ENCODE peak calls at places on chromosome 21, in nine cellular contexts. One of them, this sample, is unnamed.

GRCh38 chr21:28516996-28517592 is 475.6 kb downstream of the LTN1 start:
- DNase-seq in thoracic aorta: no peak
- DNase-seq in fibroblast of pulmonary artery: peak; percentile 57
- DNase-seq in H7: peak; percentile 52
- DNase-seq in body of pancreas: peak; percentile 77
- DNase-seq in cardiac fibroblast: peak; percentile 65
- DNase-seq in lung: peak; percentile 39
- DNase-seq in left ventricle myocardium inferior: peak; percentile 64
- DNase-seq in CD8-positive, alpha-beta T cell: peak; percentile 35
- DNase-seq in this sample: peak; percentile 67

GRCh38 chr21:29256125-29256895 is 42.4 kb upstream of the BACH1 start:
- DNase-seq in lung: no peak
- DNase-seq in cardiac fibroblast: peak; percentile 60
- DNase-seq in thoracic aorta: no peak
- DNase-seq in left ventricle myocardium inferior: no peak
- DNase-seq in H7: no peak
- DNase-seq in CD8-positive, alpha-beta T cell: no peak
- DNase-seq in fibroblast of pulmonary artery: no peak
- DNase-seq in body of pancreas: no peak
- DNase-seq in this sample: no peak

GRCh38 chr21:28229811-28230210 is 762.9 kb downstream of the LTN1 start:
- DNase-seq in H7: no peak
- DNase-seq in lung: no peak
- DNase-seq in body of pancreas: no peak
- DNase-seq in fibroblast of pulmonary artery: peak; percentile 91
- DNase-seq in left ventricle myocardium inferior: no peak
- DNase-seq in cardiac fibroblast: peak; percentile 87
- DNase-seq in CD8-positive, alpha-beta T cell: no peak
- DNase-seq in thoracic aorta: no peak
- DNase-seq in this sample: no peak

GRCh38 chr21:40534886-40535285 is 312.1 kb downstream of the DSCAM start:
- DNase-seq in lung: no peak
- DNase-seq in CD8-positive, alpha-beta T cell: no peak
- DNase-seq in fibroblast of pulmonary artery: no peak
- DNase-seq in cardiac fibroblast: no peak
- DNase-seq in thoracic aorta: no peak
- DNase-seq in body of pancreas: no peak
- DNase-seq in H7: no peak
- DNase-seq in left ventricle myocardium inferior: no peak
- DNase-seq in this sample: no peak

GRCh38 chr21:26965091-26965566 is 1.8 kb downstream of the ADAMTS5 start:
- DNase-seq in thoracic aorta: no peak
- DNase-seq in cardiac fibroblast: no peak
- DNase-seq in lung: no peak
- DNase-seq in H7: peak; percentile 5
- DNase-seq in left ventricle myocardium inferior: no peak
- DNase-seq in fibroblast of pulmonary artery: no peak
- DNase-seq in CD8-positive, alpha-beta T cell: no peak
- DNase-seq in body of pancreas: no peak
- DNase-seq in this sample: no peak

GRCh38 chr21:37829447-37829846 is 86.8 kb downstream of the KCNJ6 start:
- DNase-seq in cardiac fibroblast: peak; percentile 63
- DNase-seq in H7: no peak
- DNase-seq in CD8-positive, alpha-beta T cell: no peak
- DNase-seq in left ventricle myocardium inferior: no peak
- DNase-seq in thoracic aorta: no peak
- DNase-seq in fibroblast of pulmonary artery: peak; percentile 17
- DNase-seq in lung: no peak
- DNase-seq in body of pancreas: peak; percentile 26
- DNase-seq in this sample: no peak

GRCh38 chr21:14271053-14271452 is 55.1 kb downstream of the RBM11 start:
- DNase-seq in body of pancreas: no peak
- DNase-seq in H7: no peak
- DNase-seq in cardiac fibroblast: no peak
- DNase-seq in fibroblast of pulmonary artery: no peak
- DNase-seq in left ventricle myocardium inferior: no peak
- DNase-seq in CD8-positive, alpha-beta T cell: no peak
- DNase-seq in lung: no peak
- DNase-seq in thoracic aorta: no peak
- DNase-seq in this sample: no peak

GRCh38 chr21:20377250-20377649 is 621.0 kb upstream of the NCAM2 start:
- DNase-seq in lung: no peak
- DNase-seq in thoracic aorta: no peak
- DNase-seq in body of pancreas: no peak
- DNase-seq in fibroblast of pulmonary artery: no peak
- DNase-seq in CD8-positive, alpha-beta T cell: no peak
- DNase-seq in cardiac fibroblast: no peak
- DNase-seq in H7: no peak
- DNase-seq in left ventricle myocardium inferior: no peak
- DNase-seq in this sample: no peak

GRCh38 chr21:41373253-41373652 is 11.4 kb downstream of the MX2 start:
- DNase-seq in H7: no peak
- DNase-seq in cardiac fibroblast: no peak
- DNase-seq in fibroblast of pulmonary artery: no peak
- DNase-seq in lung: no peak
- DNase-seq in left ventricle myocardium inferior: no peak
- DNase-seq in body of pancreas: no peak
- DNase-seq in CD8-positive, alpha-beta T cell: no peak
- DNase-seq in thoracic aorta: no peak
- DNase-seq in this sample: no peak

GRCh38 chr21:38984982-38985422 is 179.3 kb downstream of the ETS2 start:
- DNase-seq in fibroblast of pulmonary artery: peak; percentile 88
- DNase-seq in lung: no peak
- DNase-seq in CD8-positive, alpha-beta T cell: no peak
- DNase-seq in H7: no peak
- DNase-seq in left ventricle myocardium inferior: no peak
- DNase-seq in body of pancreas: no peak
- DNase-seq in thoracic aorta: no peak
- DNase-seq in cardiac fibroblast: peak; percentile 83
- DNase-seq in this sample: no peak

GRCh38 chr21:42493109-42494060 is 2.6 kb downstream of the RSPH1 start:
- DNase-seq in lung: no peak
- DNase-seq in cardiac fibroblast: no peak
- DNase-seq in thoracic aorta: no peak
- DNase-seq in CD8-positive, alpha-beta T cell: no peak
- DNase-seq in left ventricle myocardium inferior: no peak
- DNase-seq in body of pancreas: no peak
- DNase-seq in fibroblast of pulmonary artery: no peak
- DNase-seq in H7: no peak
- DNase-seq in this sample: no peak

GRCh38 chr21:42496120-42496838 is at the start of gene RSPH1:
- DNase-seq in body of pancreas: peak; percentile 100
- DNase-seq in thoracic aorta: peak; percentile 96
- DNase-seq in H7: peak; percentile 98
- DNase-seq in left ventricle myocardium inferior: peak; percentile 100
- DNase-seq in fibroblast of pulmonary artery: peak; percentile 98
- DNase-seq in lung: peak; percentile 100
- DNase-seq in CD8-positive, alpha-beta T cell: peak; percentile 99
- DNase-seq in cardiac fibroblast: peak; percentile 98
- DNase-seq in this sample: peak; percentile 99

GRCh38 chr21:42496839-42497202 is 797 bp upstream of the RSPH1 start:
- DNase-seq in fibroblast of pulmonary artery: no peak
- DNase-seq in body of pancreas: no peak
- DNase-seq in H7: peak; percentile 71
- DNase-seq in thoracic aorta: no peak
- DNase-seq in cardiac fibroblast: no peak
- DNase-seq in left ventricle myocardium inferior: no peak
- DNase-seq in CD8-positive, alpha-beta T cell: no peak
- DNase-seq in lung: peak; percentile 33
- DNase-seq in this sample: no peak

GRCh38 chr21:42495765-42496119 is 282 bp downstream of the RSPH1 start:
- DNase-seq in H7: no peak
- DNase-seq in CD8-positive, alpha-beta T cell: no peak
- DNase-seq in thoracic aorta: no peak
- DNase-seq in body of pancreas: no peak
- DNase-seq in cardiac fibroblast: no peak
- DNase-seq in left ventricle myocardium inferior: no peak
- DNase-seq in fibroblast of pulmonary artery: peak; percentile 27
- DNase-seq in lung: no peak
- DNase-seq in this sample: no peak

DNA sequence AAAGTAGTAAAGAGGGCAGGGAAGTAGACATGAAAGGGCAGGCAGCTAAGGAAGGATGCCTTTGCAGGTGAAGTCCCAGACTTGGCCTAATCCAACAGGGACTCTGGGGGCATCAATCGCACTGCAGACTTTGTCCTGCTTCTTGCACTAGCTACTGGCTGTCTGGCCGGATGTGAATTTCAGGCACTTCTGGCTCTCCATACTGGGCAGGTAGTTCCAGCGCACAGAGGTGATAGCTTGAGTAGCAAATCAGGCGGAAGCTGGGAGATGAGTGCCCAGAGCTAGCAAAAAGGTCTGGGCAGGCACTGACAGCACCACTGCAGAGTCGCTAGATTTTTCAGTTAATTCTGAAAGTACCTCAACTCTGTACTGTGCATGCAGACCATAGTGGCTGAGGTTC is 997 bp downstream of the RSPH1 start:
- DNase-seq in fibroblast of pulmonary artery: no peak
- DNase-seq in CD8-positive, alpha-beta T cell: no peak
- DNase-seq in cardiac fibroblast: no peak
- DNase-seq in lung: no peak
- DNase-seq in body of pancreas: no peak
- DNase-seq in thoracic aorta: no peak
- DNase-seq in H7: no peak
- DNase-seq in left ventricle myocardium inferior: no peak
- DNase-seq in this sample: no peak
- H3K4me3 ChIP-seq in fibroblast of pulmonary artery: no peak overlapping the region
- H3K4me3 ChIP-seq in CD8-positive, alpha-beta T cell: no peak overlapping the region
- H3K4me3 ChIP-seq in cardiac fibroblast: no peak overlapping the region
- H3K4me3 ChIP-seq in lung: no peak overlapping the region
- H3K4me3 ChIP-seq in body of pancreas: no peak overlapping the region
- H3K4me3 ChIP-seq in thoracic aorta: no peak overlapping the region
- H3K4me3 ChIP-seq in H7: no peak overlapping the region
- H3K4me3 ChIP-seq in left ventricle myocardium inferior: no peak overlapping the region
- H3K4me3 ChIP-seq in this sample: no peak overlapping the region

DNA sequence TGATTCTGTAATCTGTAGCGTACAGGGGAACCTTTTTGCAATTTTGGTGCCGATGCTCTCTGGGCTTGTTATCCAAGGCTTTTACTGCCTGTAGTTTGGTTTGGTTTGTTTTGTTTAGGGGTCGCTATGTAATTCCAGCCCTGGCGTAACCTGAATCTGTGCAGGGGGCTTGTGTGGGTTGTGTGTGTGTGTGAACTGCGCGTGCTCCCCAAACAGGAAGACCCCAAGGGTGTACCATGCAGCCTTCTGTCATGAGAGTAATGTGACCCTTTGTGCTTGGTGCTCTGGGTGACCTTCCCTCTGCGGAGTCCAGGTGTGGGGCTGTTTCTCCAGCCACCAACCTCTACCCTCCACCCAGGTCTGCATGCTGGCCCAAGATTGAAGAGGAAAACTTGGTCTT is 92.2 kb upstream of the CLDN14 start:
- DNase-seq in thoracic aorta: no peak
- DNase-seq in fibroblast of pulmonary artery: no peak
- DNase-seq in left ventricle myocardium inferior: no peak
- DNase-seq in CD8-positive, alpha-beta T cell: no peak
- DNase-seq in body of pancreas: no peak
- DNase-seq in cardiac fibroblast: no peak
- DNase-seq in lung: no peak
- DNase-seq in H7: no peak
- DNase-seq in this sample: no peak
- H3K4me3 ChIP-seq in thoracic aorta: no peak overlapping the region
- H3K4me3 ChIP-seq in fibroblast of pulmonary artery: no peak overlapping the region
- H3K4me3 ChIP-seq in left ventricle myocardium inferior: no peak overlapping the region
- H3K4me3 ChIP-seq in CD8-positive, alpha-beta T cell: no peak overlapping the region
- H3K4me3 ChIP-seq in body of pancreas: no peak overlapping the region
- H3K4me3 ChIP-seq in cardiac fibroblast: no peak overlapping the region
- H3K4me3 ChIP-seq in lung: no peak overlapping the region
- H3K4me3 ChIP-seq in H7: no peak overlapping the region
- H3K4me3 ChIP-seq in this sample: no peak overlapping the region

GRCh38 chr21:44514746-44515358 is 25.1 kb downstream of the KRTAP10-1 start:
- DNase-seq in CD8-positive, alpha-beta T cell: no peak
- DNase-seq in fibroblast of pulmonary artery: no peak
- DNase-seq in cardiac fibroblast: no peak
- DNase-seq in body of pancreas: no peak
- DNase-seq in lung: no peak
- DNase-seq in H7: no peak
- DNase-seq in thoracic aorta: no peak
- DNase-seq in left ventricle myocardium inferior: no peak
- DNase-seq in this sample: no peak
- H3K4me3 ChIP-seq in CD8-positive, alpha-beta T cell: no peak overlapping the region
- H3K4me3 ChIP-seq in fibroblast of pulmonary artery: no peak overlapping the region
- H3K4me3 ChIP-seq in cardiac fibroblast: no peak overlapping the region
- H3K4me3 ChIP-seq in body of pancreas: no peak overlapping the region
- H3K4me3 ChIP-seq in lung: no peak overlapping the region
- H3K4me3 ChIP-seq in H7: no peak overlapping the region
- H3K4me3 ChIP-seq in thoracic aorta: no peak overlapping the region
- H3K4me3 ChIP-seq in left ventricle myocardium inferior: no peak overlapping the region
- H3K4me3 ChIP-seq in this sample: no peak overlapping the region

GRCh38 chr21:32448803-32449594 is 36.5 kb downstream of the EVA1C start:
- DNase-seq in lung: no peak
- DNase-seq in fibroblast of pulmonary artery: peak; percentile 50
- DNase-seq in cardiac fibroblast: no peak
- DNase-seq in left ventricle myocardium inferior: no peak
- DNase-seq in CD8-positive, alpha-beta T cell: no peak
- DNase-seq in thoracic aorta: no peak
- DNase-seq in body of pancreas: no peak
- DNase-seq in H7: no peak
- DNase-seq in this sample: no peak
- H3K4me3 ChIP-seq in lung: no peak overlapping the region
- H3K4me3 ChIP-seq in fibroblast of pulmonary artery: no peak overlapping the region
- H3K4me3 ChIP-seq in cardiac fibroblast: no peak overlapping the region
- H3K4me3 ChIP-seq in left ventricle myocardium inferior: no peak overlapping the region
- H3K4me3 ChIP-seq in CD8-positive, alpha-beta T cell: no peak overlapping the region
- H3K4me3 ChIP-seq in thoracic aorta: no peak overlapping the region
- H3K4me3 ChIP-seq in body of pancreas: no peak overlapping the region
- H3K4me3 ChIP-seq in H7: no peak overlapping the region
- H3K4me3 ChIP-seq in this sample: no peak overlapping the region